ENCODE peak calls at places on chromosomes 16 and 17, in ten cellular contexts. B, N, W, O, A, F, T, V, X and C are unnamed samples.

GRCh38 chr17:334974-335481 is 17.6 kb downstream of the RPH3AL start:
- DNase-seq in B (peak; percentile 59), N (peak; percentile 65), W (no peak), O (no peak), A (no peak), F (no peak), T (peak; percentile 58), V (no peak), X (peak; percentile 31), C (no peak)

GRCh38 chr17:52138350-52138749 is 20.2 kb downstream of the CA10 start:
- DNase-seq in B (no peak), N (no peak), W (no peak), O (no peak), A (no peak), F (no peak), T (no peak), V (no peak), X (no peak), C (no peak)

GRCh38 chr16:31134091-31134571 is 1.4 kb downstream of the PRSS8 start:
- DNase-seq in B (no peak), N (no peak), W (no peak), O (peak; percentile 61), A (no peak), F (peak; percentile 24), T (no peak), V (no peak), X (no peak), C (no peak)

GRCh38 chr17:81909966-81910839 is 996 bp downstream of the PCYT2 start:
- DNase-seq in B (no peak), N (no peak), W (no peak), O (peak; percentile 40), A (no peak), F (no peak), T (no peak), V (no peak), X (no peak), C (peak; percentile 55)

GRCh38 chr17:80838381-80839345 is 153.0 kb upstream of the CHMP6 start:
- DNase-seq in B (no peak), N (peak; percentile 59), W (no peak), O (no peak), A (no peak), F (no peak), T (no peak), V (no peak), X (no peak), C (no peak)

GRCh38 chr16:88784074-88784855 is 755 bp downstream of the PIEZO1 start:
- DNase-seq in B (peak; percentile 88), N (peak; percentile 91), W (no peak), O (peak; percentile 83), A (no peak), F (peak; percentile 72), T (peak; percentile 92), V (no peak), X (peak; percentile 84), C (peak; percentile 88)

GRCh38 chr16:27638833-27639587 is 89.1 kb downstream of the KATNIP start:
- DNase-seq in B (no peak), N (no peak), W (no peak), O (no peak), A (no peak), F (no peak), T (no peak), V (no peak), X (no peak), C (no peak)

GRCh38 chr17:44793885-44794698 is 35.3 kb downstream of the ADAM11 start:
- DNase-seq in B (peak; percentile 9), N (no peak), W (no peak), O (no peak), A (no peak), F (no peak), T (no peak), V (no peak), X (no peak), C (no peak)

GRCh38 chr17:35705705-35706104 is 25.7 kb upstream of the RASL10B start:
- DNase-seq in B (no peak), N (no peak), W (no peak), O (no peak), A (no peak), F (no peak), T (no peak), V (no peak), X (no peak), C (no peak)

GRCh38 chr17:79747508-79748295 is 17.0 kb downstream of the ENPP7 start:
- DNase-seq in B (no peak), N (no peak), W (no peak), O (peak; percentile 79), A (no peak), F (no peak), T (no peak), V (no peak), X (no peak), C (peak; percentile 34)

GRCh38 chr17:75830168-75831031 is 13.8 kb downstream of the UNC13D start:
- DNase-seq in B (no peak), N (no peak), W (no peak), O (peak; percentile 89), A (no peak), F (no peak), T (no peak), V (peak; percentile 19), X (no peak), C (peak; percentile 51)

GRCh38 chr16:728131-728889 is 1.4 kb downstream of the HAGHL start:
- DNase-seq in B (peak; percentile 88), N (peak; percentile 90), W (peak; percentile 51), O (peak; percentile 80), A (no peak), F (peak; percentile 78), T (no peak), V (peak; percentile 42), X (no peak), C (peak; percentile 64)
- H3K4me1 ChIP-seq in B (peaks cover 20% of the 10 kb centered on the region), N (no peaks in the 10 kb centered on the region), W (peaks cover 17% of the 10 kb centered on the region), O (no peaks in the 10 kb centered on the region), A (peaks cover 11% of the 10 kb centered on the region), F (peaks cover 6% of the 10 kb centered on the region), T (peaks cover 31% of the 10 kb centered on the region), V (peaks cover 14% of the 10 kb centered on the region), X (peaks cover 9% of the 10 kb centered on the region), C (no peaks in the 10 kb centered on the region)

DNA sequence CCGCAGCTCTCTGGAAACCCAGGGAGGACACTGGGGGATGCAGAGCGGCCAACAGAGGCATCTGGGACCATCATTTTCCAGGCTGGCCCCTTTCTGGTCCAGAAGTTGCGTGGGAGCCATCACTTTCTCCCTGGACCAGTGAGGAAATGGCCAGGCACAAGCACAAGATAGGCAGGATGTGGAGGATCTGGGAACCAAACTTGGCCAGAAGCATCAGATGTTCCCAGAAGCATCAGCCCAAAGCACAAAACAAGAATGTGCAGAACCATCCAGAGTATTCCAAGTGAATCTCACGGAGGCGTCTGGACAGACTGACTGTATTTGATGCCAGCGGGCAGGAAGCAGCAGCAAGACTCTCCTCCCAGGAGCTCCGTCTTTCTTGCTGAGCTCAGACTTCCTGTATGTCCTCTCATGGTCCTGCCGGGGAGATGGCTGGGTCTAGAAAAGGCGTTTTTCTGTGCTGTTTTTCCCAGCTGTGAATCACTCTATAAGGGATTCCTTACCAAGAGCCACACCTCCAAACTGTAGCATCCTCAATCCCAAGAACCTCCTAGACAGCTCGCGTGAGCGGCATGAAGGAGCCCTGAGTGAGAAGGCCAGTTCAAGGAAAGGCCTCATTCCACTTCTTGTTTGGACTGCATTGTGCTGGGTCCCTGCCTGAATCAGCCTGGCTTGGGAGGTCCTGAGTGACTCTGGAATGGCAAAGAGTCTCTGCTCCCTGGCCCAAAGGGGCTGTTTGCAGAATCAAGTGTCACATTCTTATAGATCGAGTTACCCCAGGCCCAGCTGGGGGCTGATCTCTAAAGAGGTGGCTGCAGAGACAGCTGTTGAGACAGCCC is 49.5 kb upstream of the MTSS2 start:
- DNase-seq in B (no peak), N (no peak), W (no peak), O (peak; percentile 51), A (no peak), F (peak; percentile 90), T (no peak), V (no peak), X (no peak), C (peak; percentile 67)
- H3K27ac ChIP-seq in B (peak overlapping the region; percentile 84), N (peak overlapping the region; percentile 8), W (no peak overlapping the region), O (no peak overlapping the region), A (peak overlapping the region; percentile 82), F (peak overlapping the region; percentile 79), T (peak overlapping the region; percentile 86), V (no peak overlapping the region), X (no peak overlapping the region), C (peak overlapping the region; percentile 67)

GRCh38 chr17:71379512-71379911 is 741.3 kb upstream of the SOX9 start:
- DNase-seq in B (no peak), N (no peak), W (no peak), O (no peak), A (no peak), F (no peak), T (no peak), V (no peak), X (no peak), C (no peak)

GRCh38 chr17:71378741-71379140 is 742.1 kb upstream of the SOX9 start:
- DNase-seq in B (no peak), N (no peak), W (no peak), O (no peak), A (no peak), F (no peak), T (no peak), V (no peak), X (no peak), C (peak; percentile 3)

GRCh38 chr17:71380535-71380934 is 740.3 kb upstream of the SOX9 start:
- DNase-seq in B (no peak), N (no peak), W (no peak), O (no peak), A (no peak), F (peak; percentile 20), T (no peak), V (no peak), X (no peak), C (no peak)

GRCh38 chr17:71378036-71378435 is 742.8 kb upstream of the SOX9 start:
- DNase-seq in B (no peak), N (no peak), W (no peak), O (no peak), A (no peak), F (no peak), T (no peak), V (no peak), X (no peak), C (no peak)

DNA sequence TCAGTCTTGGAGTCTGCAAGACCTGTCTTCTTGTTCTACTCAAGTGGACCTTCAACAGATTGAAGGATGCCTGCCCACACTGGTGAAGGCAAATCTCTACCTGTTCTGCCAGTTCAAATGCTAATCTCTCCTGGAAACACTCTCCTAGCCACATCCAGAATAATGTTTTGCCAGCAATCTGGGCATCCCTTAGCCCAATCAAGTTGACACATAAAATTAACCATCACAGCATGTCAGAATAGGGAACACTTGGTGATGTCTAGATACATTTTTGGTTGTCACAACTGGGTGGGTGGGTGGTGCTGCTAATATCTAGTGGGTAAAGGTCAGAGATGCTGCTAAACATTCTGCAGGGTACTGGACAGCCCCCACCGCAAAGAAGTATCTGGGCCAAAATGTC is 744.9 kb upstream of the SOX9 start:
- DNase-seq in B (no peak), N (no peak), W (no peak), O (no peak), A (no peak), F (no peak), T (no peak), V (no peak), X (no peak), C (no peak)
- H3K36me3 ChIP-seq in B (no peaks in the 10 kb centered on the region), N (no peaks in the 10 kb centered on the region), W (no peaks in the 10 kb centered on the region), O (no peaks in the 10 kb centered on the region), A (no peaks in the 10 kb centered on the region), F (no peaks in the 10 kb centered on the region), T (no peaks in the 10 kb centered on the region), V (no peaks in the 10 kb centered on the region), X (no peaks in the 10 kb centered on the region), C (no peaks in the 10 kb centered on the region)

DNA sequence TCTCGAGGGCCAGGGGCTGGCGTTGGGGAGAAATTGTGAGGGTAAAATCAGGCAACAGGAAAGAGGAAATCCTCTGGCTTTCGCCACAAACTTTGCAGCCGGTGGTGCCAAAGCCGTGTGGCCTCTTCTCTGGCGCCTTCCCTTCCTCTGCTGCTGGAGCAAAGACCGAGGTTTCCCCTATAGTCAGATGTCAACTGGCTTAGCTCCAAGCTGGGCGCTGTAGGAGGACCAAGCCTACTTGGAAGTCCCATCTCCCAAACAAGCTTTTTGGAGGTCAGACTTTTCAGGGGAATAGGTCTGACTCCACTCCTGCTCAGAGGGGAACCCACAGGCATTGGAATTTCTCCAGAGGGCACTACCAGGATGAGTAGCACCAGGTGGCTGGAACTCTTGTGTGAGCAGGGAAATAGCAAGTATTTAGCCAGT is 5.0 kb downstream of the IGFBP4 start:
- DNase-seq in B (no peak), N (no peak), W (no peak), O (no peak), A (no peak), F (peak; percentile 23), T (peak; percentile 83), V (no peak), X (peak; percentile 62), C (no peak)
- H3K4me1 ChIP-seq in B (peaks cover 67% of the 10 kb centered on the region), N (peaks cover 2% of the 10 kb centered on the region), W (peaks cover 17% of the 10 kb centered on the region), O (peaks cover 34% of the 10 kb centered on the region), A (peaks cover 48% of the 10 kb centered on the region), F (peaks cover 45% of the 10 kb centered on the region), T (peaks cover 82% of the 10 kb centered on the region), V (peaks cover 18% of the 10 kb centered on the region), X (peaks cover 44% of the 10 kb centered on the region), C (peaks cover 36% of the 10 kb centered on the region)